ENCODE peak calls at places on chromosome 9, in four cellular contexts. X, I, A and U are unnamed samples.

GRCh38 chr9:89466451-89467277 is 31.2 kb downstream of the SEMA4D start:
- DNase-seq in A (no peak), X (no peak), I (no peak), U (no peak)

GRCh38 chr9:127112056-127112455 is 10.4 kb downstream of the ANGPTL2 start:
- DNase-seq in X (peak; percentile 90), A (no peak), I (peak; percentile 41), U (no peak)

GRCh38 chr9:122197334-122197872 is 31.4 kb downstream of the LHX6 start:
- DNase-seq in X (no peak), I (no peak), A (no peak), U (no peak)

GRCh38 chr9:82987790-82988189 is 75.2 kb downstream of the RASEF start:
- DNase-seq in X (no peak), A (no peak), I (no peak), U (no peak)

GRCh38 chr9:81052846-81053245 is 636.5 kb downstream of the TLE1 start:
- DNase-seq in I (peak; percentile 42), X (no peak), A (no peak), U (no peak)

GRCh38 chr9:2015581-2016410 is 649 bp downstream of the SMARCA2 start:
- DNase-seq in I (peak; percentile 34), X (peak; percentile 79), A (no peak), U (peak; percentile 23)

GRCh38 chr9:88953401-88954029 is 37.8 kb upstream of the S1PR3 start:
- DNase-seq in I (peak; percentile 57), X (no peak), A (no peak), U (peak; percentile 68)

GRCh38 chr9:132350861-132351315 is 3.9 kb downstream of the SETX start:
- DNase-seq in X (no peak), I (no peak), A (no peak), U (no peak)

GRCh38 chr9:137556069-137556838 is 4.6 kb downstream of the MRPL41 start:
- DNase-seq in X (no peak), I (peak; percentile 15), A (no peak), U (peak; percentile 15)

GRCh38 chr9:135036861-135037465 is 50.5 kb upstream of the OLFM1 start:
- DNase-seq in I (no peak), X (peak; percentile 27), A (no peak), U (no peak)

GRCh38 chr9:69433968-69434367 is 109.0 kb downstream of the ENTREP1 start:
- DNase-seq in X (no peak), I (no peak), A (no peak), U (no peak)

GRCh38 chr9:4905135-4905490 is 80.0 kb upstream of the JAK2 start:
- DNase-seq in X (no peak), A (no peak), I (peak; percentile 47), U (no peak)

GRCh38 chr9:133204993-133205336 is 4.1 kb downstream of the OBP2B start:
- DNase-seq in A (no peak), X (no peak), I (no peak), U (no peak)

GRCh38 chr9:114501786-114502682 is 3.2 kb downstream of the WHRN start:
- DNase-seq in I (no peak), A (no peak), X (peak; percentile 57), U (peak; percentile 79)

GRCh38 chr9:82354260-82354659 is 365.7 kb downstream of the SPATA31D1 start:
- DNase-seq in A (peak; percentile 20), X (no peak), I (peak; percentile 48), U (peak; percentile 90)

GRCh38 chr9:4422495-4422894 is 67.8 kb upstream of the SLC1A1 start:
- DNase-seq in X (no peak), A (no peak), I (no peak), U (no peak)

GRCh38 chr9:80866576-80867227 is 822.6 kb downstream of the TLE1 start:
- DNase-seq in X (no peak), I (peak; percentile 21), A (no peak), U (no peak)

GRCh38 chr9:93085676-93086075 is 10.3 kb upstream of the CARD19 start:
- DNase-seq in A (no peak), I (no peak), X (no peak), U (no peak)

GRCh38 chr9:71223953-71224538 is 102.6 kb upstream of the TRPM3 start:
- DNase-seq in X (no peak), A (no peak), I (peak; percentile 26), U (no peak)

GRCh38 chr9:133973791-133974630 is 18.1 kb downstream of the VAV2 start:
- DNase-seq in X (no peak), A (no peak), I (no peak), U (no peak)

GRCh38 chr9:130089141-130089540 is 35.4 kb downstream of the GPR107 start:
- DNase-seq in I (no peak), X (no peak), A (no peak), U (no peak)

GRCh38 chr9:117715411-117715989 is 11.3 kb downstream of the TLR4 start:
- DNase-seq in A (no peak), X (no peak), I (peak; percentile 69), U (no peak)

GRCh38 chr9:117718085-117718484 is 13.9 kb downstream of the TLR4 start:
- DNase-seq in X (no peak), I (peak; percentile 51), A (no peak), U (peak; percentile 31)

GRCh38 chr9:117718701-117719100 is 14.5 kb downstream of the TLR4 start:
- DNase-seq in I (no peak), X (no peak), A (no peak), U (peak; percentile 55)

GRCh38 chr9:117709936-117710335 is 5.7 kb downstream of the TLR4 start:
- DNase-seq in I (no peak), A (no peak), X (no peak), U (no peak)

DNA sequence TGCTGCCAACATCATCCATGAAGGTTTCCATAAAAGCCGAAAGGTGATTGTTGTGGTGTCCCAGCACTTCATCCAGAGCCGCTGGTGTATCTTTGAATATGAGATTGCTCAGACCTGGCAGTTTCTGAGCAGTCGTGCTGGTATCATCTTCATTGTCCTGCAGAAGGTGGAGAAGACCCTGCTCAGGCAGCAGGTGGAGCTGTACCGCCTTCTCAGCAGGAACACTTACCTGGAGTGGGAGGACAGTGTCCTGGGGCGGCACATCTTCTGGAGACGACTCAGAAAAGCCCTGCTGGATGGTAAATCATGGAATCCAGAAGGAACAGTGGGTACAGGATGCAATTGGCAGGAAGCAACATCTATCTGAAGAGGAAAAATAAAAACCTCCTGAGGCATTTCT is 10.1 kb downstream of the TLR4 start:
- DNase-seq in I (no peak), A (no peak), X (no peak), U (no peak)
- TF ChIP-seq CTCF in I (no peak), A (no peak), X (peak; percentile 41), U (peak; percentile 42)

GRCh38 chr9:38362912-38363588 is 29.5 kb upstream of the ALDH1B1 start:
- DNase-seq in A (peak; percentile 63), X (no peak), I (peak; percentile 86), U (peak; percentile 69)
- TF ChIP-seq CTCF in A (peak; percentile 79), X (peak; percentile 62), I (peak; percentile 78), U (peak; percentile 80)

DNA sequence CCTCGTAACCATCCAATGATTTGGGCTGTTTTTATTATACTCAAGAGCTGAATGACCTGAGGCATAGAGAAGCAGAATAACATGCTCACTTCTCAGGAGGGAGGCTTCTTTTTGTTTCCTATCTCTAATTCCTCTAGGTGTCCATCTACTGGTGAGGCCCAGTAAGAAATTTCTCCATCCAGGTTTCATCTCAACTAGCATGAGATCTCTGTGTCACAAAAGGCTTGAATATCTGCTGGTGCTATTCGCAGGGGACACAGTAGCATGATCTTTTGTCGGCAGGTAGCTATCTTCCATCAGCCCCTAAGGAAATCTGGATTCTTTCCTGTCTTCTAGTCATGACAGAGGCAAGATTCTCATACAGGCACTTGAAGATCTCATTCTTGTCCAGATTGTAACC is 8.9 kb downstream of the IFNE start:
- DNase-seq in A (no peak), I (no peak), X (no peak), U (peak; percentile 14)
- TF ChIP-seq CTCF in A (no peak), I (peak; percentile 13), X (no peak), U (peak; percentile 52)

DNA sequence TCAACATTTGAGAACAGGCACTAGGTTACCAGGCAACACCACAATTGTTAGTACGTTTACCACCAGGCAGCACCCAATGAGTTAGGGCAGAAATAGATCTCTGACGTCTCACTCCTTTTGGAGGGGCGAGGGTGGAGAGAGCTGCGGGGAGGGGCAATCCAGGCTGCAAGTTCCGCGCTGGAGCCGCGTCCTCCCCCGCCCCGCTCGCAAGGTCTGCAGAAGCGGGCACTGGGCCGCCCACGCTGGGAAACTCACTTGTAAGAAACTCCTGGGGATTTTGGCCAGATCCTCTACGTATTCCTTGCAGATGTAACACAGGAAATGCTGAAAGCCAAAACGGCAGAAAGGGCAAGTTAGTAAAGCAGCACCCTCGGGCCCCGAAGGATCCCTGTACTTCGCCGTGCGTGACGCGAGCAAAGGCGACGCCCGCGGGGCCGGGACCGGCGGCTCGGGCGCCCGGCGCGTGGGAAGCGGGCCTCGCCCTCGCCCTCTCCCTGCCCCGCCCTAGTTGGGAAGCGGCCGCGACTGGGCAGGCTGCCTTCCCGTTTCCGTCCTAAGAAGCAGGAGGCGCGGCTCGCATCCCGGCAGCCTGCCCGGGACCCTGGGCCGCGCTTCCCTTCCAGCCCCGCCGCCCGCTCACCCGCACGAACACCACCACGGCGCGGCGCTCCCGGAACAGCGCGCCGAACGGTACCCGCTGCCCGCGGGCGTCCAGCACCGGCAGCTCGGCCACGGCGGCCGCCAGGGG is 493 bp downstream of the PRXL2C start:
- DNase-seq in X (peak; percentile 74), A (peak; percentile 78), I (peak; percentile 95), U (peak; percentile 93)
- TF ChIP-seq CTCF in X (peak; percentile 12), A (no peak), I (no peak), U (peak; percentile 42)

GRCh38 chr9:98991981-98992884 is 48.5 kb downstream of the COL15A1 start:
- DNase-seq in I (no peak), A (no peak), X (no peak), U (no peak)

GRCh38 chr9:98992885-98993569 is 49.3 kb downstream of the COL15A1 start:
- DNase-seq in A (no peak), X (no peak), I (no peak), U (peak; percentile 19)

GRCh38 chr9:98986866-98987653 is 43.4 kb downstream of the COL15A1 start:
- DNase-seq in A (no peak), X (no peak), I (no peak), U (no peak)

GRCh38 chr9:98990181-98990870 is 46.6 kb downstream of the COL15A1 start:
- DNase-seq in I (no peak), X (no peak), A (no peak), U (no peak)

GRCh38 chr9:98989036-98990000 is 45.6 kb downstream of the COL15A1 start:
- DNase-seq in A (peak; percentile 96), X (no peak), I (peak; percentile 93), U (peak; percentile 98)
- TF ChIP-seq CTCF in A (no peak), X (peak; percentile 48), I (peak; percentile 16), U (peak; percentile 61)

GRCh38 chr9:107446491-107446890 is 43.1 kb downstream of the KLF4 start:
- DNase-seq in X (no peak), A (no peak), I (no peak), U (no peak)

GRCh38 chr9:107447081-107447480 is 42.5 kb downstream of the KLF4 start:
- DNase-seq in A (no peak), X (no peak), I (no peak), U (no peak)

GRCh38 chr9:107443786-107444185 is 45.8 kb downstream of the KLF4 start:
- DNase-seq in A (no peak), I (no peak), X (no peak), U (no peak)

GRCh38 chr9:107447834-107448233 is 41.7 kb downstream of the KLF4 start:
- DNase-seq in A (no peak), X (no peak), I (no peak), U (no peak)
- TF ChIP-seq CTCF in A (no peak), X (no peak), I (no peak), U (no peak)

GRCh38 chr9:36136277-36136893 is at the start of gene GLIPR2:
- DNase-seq in I (peak; percentile 70), A (no peak), X (no peak), U (peak; percentile 37)
- TF ChIP-seq CTCF in I (no peak), A (no peak), X (no peak), U (peak; percentile 72)